ENCODE peak calls at places on chromosome 7, in nine cellular contexts. Q is transverse colon, K is A549, M is GM12878, F is sigmoid colon, X is tibial nerve, W is upper lobe of left lung, Z is stomach, L is H1. V is an unnamed sample.

GRCh38 chr7:114663502-114663901 is 248.9 kb downstream of the FOXP2 start:
- DNase-seq in Q (peak; percentile 8), K (peak; percentile 51), M (peak; percentile 15), F (no peak), X (no peak), W (no peak), Z (no peak), L (no peak), V (no peak)

GRCh38 chr7:79410345-79410744 is 43.1 kb downstream of the MAGI2 start:
- DNase-seq in Q (no peak), K (no peak), M (no peak), F (no peak), X (no peak), W (no peak), Z (no peak), L (no peak), V (no peak)

GRCh38 chr7:31051598-31052503 is at the start of gene ADCYAP1R1:
- DNase-seq in Q (no peak), K (no peak), M (no peak), F (peak; percentile 82), X (no peak), W (no peak), Z (no peak), L (peak; percentile 77), V (no peak)

GRCh38 chr7:148772297-148773089 is 73.8 kb downstream of the CUL1 start:
- DNase-seq in Q (no peak), K (peak; percentile 63), M (no peak), F (no peak), X (no peak), W (no peak), Z (no peak), L (no peak), V (no peak)

GRCh38 chr7:27453702-27454405 is 208.8 kb downstream of the HIBADH start:
- DNase-seq in Q (no peak), K (no peak), M (no peak), F (no peak), X (no peak), W (no peak), Z (no peak), L (no peak), V (peak; percentile 87)

GRCh38 chr7:110539216-110539615 is 551.7 kb upstream of the LRRN3 start:
- DNase-seq in Q (no peak), K (no peak), M (no peak), F (no peak), X (no peak), W (no peak), Z (no peak), L (no peak), V (no peak)

GRCh38 chr7:11373546-11374142 is 400.0 kb downstream of the PHF14 start:
- DNase-seq in Q (no peak), K (peak; percentile 35), M (no peak), F (no peak), X (no peak), W (no peak), Z (no peak), L (no peak), V (no peak)

GRCh38 chr7:11191574-11192220 is 218.0 kb downstream of the PHF14 start:
- DNase-seq in Q (no peak), K (no peak), M (no peak), F (no peak), X (no peak), W (no peak), Z (no peak), L (no peak), V (no peak)

GRCh38 chr7:99219185-99219767 is 11.4 kb upstream of the KPNA7 start:
- DNase-seq in Q (peak; percentile 50), K (no peak), M (no peak), F (no peak), X (no peak), W (no peak), Z (peak; percentile 50), L (no peak), V (no peak)

GRCh38 chr7:99219985-99220384 is 12.1 kb upstream of the KPNA7 start:
- DNase-seq in Q (no peak), K (no peak), M (no peak), F (peak; percentile 24), X (no peak), W (no peak), Z (no peak), L (no peak), V (no peak)

GRCh38 chr7:99224263-99224947 is 16.5 kb upstream of the KPNA7 start:
- DNase-seq in Q (peak; percentile 42), K (peak; percentile 84), M (peak; percentile 1), F (no peak), X (no peak), W (peak; percentile 44), Z (peak; percentile 64), L (no peak), V (no peak)

GRCh38 chr7:99221866-99222265 is 14.0 kb upstream of the KPNA7 start:
- DNase-seq in Q (no peak), K (no peak), M (no peak), F (peak; percentile 33), X (no peak), W (no peak), Z (no peak), L (no peak), V (no peak)

GRCh38 chr7:99218406-99219184 is 10.7 kb upstream of the KPNA7 start:
- DNase-seq in Q (no peak), K (no peak), M (no peak), F (peak; percentile 30), X (no peak), W (no peak), Z (no peak), L (no peak), V (no peak)
- TF ChIP-seq EP300 in Q (no peak), K (no peak), M (no peak), F (no peak), X (no peak), W (no peak), Z (no peak), L (no peak), V (no peak)

DNA sequence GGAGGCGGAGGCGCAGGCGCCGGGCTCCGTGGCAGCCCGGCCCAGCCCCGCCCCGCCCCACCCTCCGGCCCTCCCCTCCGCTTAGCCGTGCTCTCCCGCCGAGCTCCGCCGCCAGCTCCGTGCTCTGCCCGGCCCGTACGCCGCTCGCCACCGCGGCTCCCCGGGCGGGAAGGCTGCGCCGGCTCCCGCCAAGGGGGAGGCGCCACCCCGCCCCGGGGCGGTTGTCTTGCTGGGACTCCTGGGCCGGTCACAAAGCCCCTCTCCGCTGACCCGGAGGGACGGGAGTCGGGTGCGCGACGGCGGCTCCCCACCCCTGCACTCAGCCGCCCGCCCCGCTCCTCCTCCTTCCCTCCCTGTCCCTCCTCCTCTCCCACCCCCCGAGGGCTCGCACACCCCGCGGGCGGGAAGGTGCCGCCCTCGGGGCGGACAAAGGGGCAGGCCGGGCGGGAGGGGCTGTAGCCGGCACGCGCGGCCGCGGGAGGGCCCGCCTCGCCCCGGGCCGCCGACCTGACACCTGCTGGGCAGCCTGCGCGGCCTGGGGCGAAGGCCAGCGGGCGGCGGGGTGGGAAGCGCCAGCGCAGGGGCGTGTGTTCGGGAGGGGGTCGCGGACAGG is 11.5 kb upstream of the SP8 start:
- DNase-seq in Q (peak; percentile 69), K (peak; percentile 44), M (no peak), F (no peak), X (no peak), W (peak; percentile 49), Z (peak; percentile 73), L (peak; percentile 82), V (no peak)
- H3K4me1 ChIP-seq in Q (peaks cover 21% of the 10 kb centered on the region), K (no peaks in the 10 kb centered on the region), M (peaks cover 3% of the 10 kb centered on the region), F (no peaks in the 10 kb centered on the region), X (peaks cover 27% of the 10 kb centered on the region), W (peaks cover 21% of the 10 kb centered on the region), Z (peaks cover 24% of the 10 kb centered on the region), L (peaks cover 24% of the 10 kb centered on the region), V (peaks cover 21% of the 10 kb centered on the region)

GRCh38 chr7:55078465-55079372 is 59.9 kb downstream of the EGFR start:
- DNase-seq in Q (peak; percentile 81), K (peak; percentile 51), M (no peak), F (no peak), X (peak; percentile 49), W (peak; percentile 86), Z (peak; percentile 72), L (peak; percentile 57), V (no peak)

GRCh38 chr7:55080000-55080629 is 61.3 kb downstream of the EGFR start:
- DNase-seq in Q (no peak), K (no peak), M (no peak), F (no peak), X (no peak), W (no peak), Z (no peak), L (no peak), V (no peak)

GRCh38 chr7:55081067-55081853 is 62.4 kb downstream of the EGFR start:
- DNase-seq in Q (no peak), K (no peak), M (no peak), F (no peak), X (no peak), W (no peak), Z (no peak), L (no peak), V (no peak)

GRCh38 chr7:55075464-55075971 is 56.7 kb downstream of the EGFR start:
- DNase-seq in Q (peak; percentile 37), K (no peak), M (no peak), F (peak; percentile 86), X (peak; percentile 75), W (peak; percentile 45), Z (peak; percentile 42), L (no peak), V (no peak)

GRCh38 chr7:55077581-55078410 is 59.0 kb downstream of the EGFR start:
- DNase-seq in Q (peak; percentile 93), K (no peak), M (no peak), F (no peak), X (no peak), W (no peak), Z (peak; percentile 88), L (no peak), V (no peak)
- H3K4me3 ChIP-seq in Q (peak overlapping the region; percentile 16), K (no peak overlapping the region), M (no peak overlapping the region), F (no peak overlapping the region), X (no peak overlapping the region), W (no peak overlapping the region), Z (peak overlapping the region; percentile 9), L (no peak overlapping the region), V (no peak overlapping the region)

GRCh38 chr7:102889836-102890235 is 23.0 kb upstream of the LRRC17 start:
- DNase-seq in Q (no peak), K (no peak), M (no peak), F (no peak), X (no peak), W (no peak), Z (no peak), L (no peak), V (peak; percentile 39)

GRCh38 chr7:102890971-102891692 is 21.7 kb upstream of the LRRC17 start:
- DNase-seq in Q (no peak), K (no peak), M (no peak), F (no peak), X (no peak), W (no peak), Z (no peak), L (no peak), V (no peak)

GRCh38 chr7:102892631-102893278 is 20.0 kb upstream of the LRRC17 start:
- DNase-seq in Q (no peak), K (no peak), M (no peak), F (no peak), X (no peak), W (no peak), Z (no peak), L (no peak), V (no peak)

GRCh38 chr7:102890292-102890970 is 22.4 kb upstream of the LRRC17 start:
- DNase-seq in Q (no peak), K (no peak), M (no peak), F (no peak), X (no peak), W (no peak), Z (no peak), L (no peak), V (no peak)

DNA sequence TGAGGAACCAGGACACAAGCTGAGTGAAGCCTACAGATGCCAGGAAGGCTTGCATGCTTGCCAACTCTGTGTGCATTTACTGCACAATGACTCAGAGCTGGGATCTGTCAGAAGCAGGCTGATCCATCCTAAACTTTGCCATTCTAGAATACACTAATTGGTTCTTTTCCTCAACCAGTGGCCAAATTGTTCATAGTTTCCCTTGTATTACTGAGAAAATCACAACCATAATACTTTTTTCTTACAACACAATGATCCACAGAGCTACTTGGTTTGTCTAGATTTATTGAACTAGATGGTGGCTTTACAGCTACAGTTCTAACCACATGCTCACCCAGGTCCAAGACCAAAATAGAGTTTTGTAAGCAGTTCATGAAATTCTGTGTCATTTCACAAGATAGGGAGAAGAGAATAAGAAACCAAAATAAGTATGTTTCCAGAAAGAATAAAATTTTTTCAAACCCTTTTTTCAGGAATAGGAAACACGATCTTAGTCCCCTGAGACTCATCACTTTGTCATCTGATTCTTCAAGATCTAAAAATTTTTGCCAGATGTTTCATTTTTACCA is 21.0 kb upstream of the LRRC17 start:
- DNase-seq in Q (peak; percentile 15), K (peak; percentile 36), M (no peak), F (peak; percentile 77), X (no peak), W (no peak), Z (peak; percentile 75), L (no peak), V (no peak)
- TF ChIP-seq EP300 in Q (no peak), K (no peak), M (no peak), F (no peak), X (no peak), W (no peak), Z (no peak), L (no peak), V (no peak)

V was measured in esophagus muscularis mucosa.